ENCODE peak calls at places on chromosomes 12 and 14, in nine cellular contexts. Z is stomach, W is endothelial cell of umbilical vein, N is K562, M is breast epithelium, O is HCT116, I is transverse colon, D is suprapubic skin, X is sigmoid colon. P is an unnamed sample.

GRCh38 chr12:101945361-101946232 is 68.2 kb downstream of the DRAM1 start:
- DNase-seq in Z (peak; percentile 28), W (no peak), N (no peak), M (no peak), O (no peak), I (peak; percentile 13), D (no peak), X (no peak), P (peak; percentile 63)

GRCh38 chr14:56422703-56423213 is 156.8 kb upstream of the TMEM260 start:
- DNase-seq in Z (peak; percentile 88), W (peak; percentile 84), N (peak; percentile 11), M (peak; percentile 76), O (peak; percentile 16), I (peak; percentile 31), D (no peak), X (peak; percentile 82), P (peak; percentile 93)

GRCh38 chr14:62604524-62604923 is 440.7 kb downstream of the KCNH5 start:
- DNase-seq in Z (no peak), W (no peak), N (no peak), M (no peak), O (no peak), I (no peak), D (no peak), X (no peak), P (no peak)

GRCh38 chr12:59583003-59583712 is 12.7 kb upstream of the SLC16A7 start:
- DNase-seq in Z (no peak), W (no peak), N (no peak), M (no peak), O (no peak), I (no peak), D (no peak), X (no peak), P (no peak)

GRCh38 chr14:51138353-51139103 is 43.6 kb upstream of the TRIM9 start:
- DNase-seq in Z (no peak), W (no peak), N (no peak), M (no peak), O (no peak), I (peak; percentile 10), D (no peak), X (no peak), P (no peak)

GRCh38 chr14:67964391-67964812 is 144.8 kb downstream of the RAD51B start:
- DNase-seq in Z (no peak), W (no peak), N (no peak), M (no peak), O (no peak), I (no peak), D (no peak), X (no peak), P (peak; percentile 54)

GRCh38 chr12:131869871-131870418 is 24.5 kb upstream of the ULK1 start:
- DNase-seq in Z (no peak), W (peak; percentile 25), N (no peak), M (no peak), O (no peak), I (no peak), D (no peak), X (no peak), P (no peak)

GRCh38 chr12:101086490-101086889 is 123.5 kb downstream of the SLC5A8 start:
- DNase-seq in Z (no peak), W (no peak), N (no peak), M (peak; percentile 31), O (no peak), I (no peak), D (no peak), X (no peak), P (no peak)

GRCh38 chr14:59422069-59422881 is 42.9 kb downstream of the GPR135 start:
- DNase-seq in Z (no peak), W (peak; percentile 29), N (no peak), M (no peak), O (no peak), I (no peak), D (no peak), X (no peak), P (no peak)

GRCh38 chr12:56389215-56389850 is 26.7 kb upstream of the APOF start:
- DNase-seq in Z (no peak), W (no peak), N (no peak), M (no peak), O (no peak), I (no peak), D (no peak), X (no peak), P (no peak)

GRCh38 chr14:41597647-41598046 is 9.0 kb upstream of the LRFN5 start:
- DNase-seq in Z (no peak), W (no peak), N (peak; percentile 49), M (no peak), O (no peak), I (no peak), D (no peak), X (no peak), P (no peak)

GRCh38 chr12:54562720-54563356 is 13.4 kb downstream of the PDE1B start:
- DNase-seq in Z (no peak), W (no peak), N (no peak), M (no peak), O (no peak), I (no peak), D (no peak), X (peak; percentile 83), P (peak; percentile 13)

GRCh38 chr14:59123975-59124374 is 64.5 kb upstream of the DAAM1 start:
- DNase-seq in Z (no peak), W (no peak), N (no peak), M (no peak), O (no peak), I (no peak), D (no peak), X (no peak), P (no peak)

GRCh38 chr12:91401190-91401589 is 218.6 kb upstream of the DCN start:
- DNase-seq in Z (no peak), W (no peak), N (no peak), M (no peak), O (no peak), I (no peak), D (no peak), X (no peak), P (no peak)

GRCh38 chr14:54669759-54670630 is 103.1 kb downstream of the SAMD4A start:
- DNase-seq in Z (no peak), W (no peak), N (no peak), M (no peak), O (no peak), I (peak; percentile 52), D (no peak), X (peak; percentile 95), P (peak; percentile 74)

GRCh38 chr14:32307881-32308582 is 21.1 kb upstream of the AKAP6 start:
- DNase-seq in Z (peak; percentile 26), W (peak; percentile 18), N (no peak), M (no peak), O (no peak), I (peak; percentile 62), D (no peak), X (no peak), P (peak; percentile 74)

GRCh38 chr12:56206373-56207166 is 15.2 kb downstream of the RNF41 start:
- DNase-seq in Z (peak; percentile 58), W (peak; percentile 52), N (peak; percentile 76), M (no peak), O (no peak), I (peak; percentile 65), D (no peak), X (peak; percentile 77), P (peak; percentile 53)

GRCh38 chr14:36515105-36515593 is 4.9 kb downstream of the NKX2-1 start:
- DNase-seq in Z (no peak), W (no peak), N (no peak), M (no peak), O (no peak), I (no peak), D (no peak), X (no peak), P (no peak)

GRCh38 chr14:55556929-55557623 is 22.9 kb upstream of the KTN1 start:
- DNase-seq in Z (peak; percentile 89), W (peak; percentile 94), N (no peak), M (peak; percentile 93), O (peak; percentile 38), I (peak; percentile 67), D (no peak), X (peak; percentile 85), P (peak; percentile 87)

GRCh38 chr12:82698959-82699358 is 12.3 kb downstream of the TMTC2 start:
- DNase-seq in Z (no peak), W (no peak), N (no peak), M (no peak), O (no peak), I (no peak), D (no peak), X (no peak), P (no peak)

GRCh38 chr12:98856897-98857540 is 211.9 kb downstream of the APAF1 start:
- DNase-seq in Z (no peak), W (no peak), N (no peak), M (no peak), O (no peak), I (no peak), D (no peak), X (no peak), P (no peak)

GRCh38 chr12:19945559-19946485 is 422.5 kb upstream of the PDE3A start:
- DNase-seq in Z (no peak), W (peak; percentile 44), N (no peak), M (no peak), O (no peak), I (no peak), D (no peak), X (no peak), P (no peak)

GRCh38 chr14:56131004-56131864 is 13.0 kb downstream of the PELI2 start:
- DNase-seq in Z (no peak), W (no peak), N (no peak), M (no peak), O (no peak), I (no peak), D (no peak), X (no peak), P (no peak)

GRCh38 chr12:106782619-106783018 is 8.1 kb downstream of the RIC8B start:
- DNase-seq in Z (no peak), W (no peak), N (no peak), M (no peak), O (no peak), I (no peak), D (no peak), X (no peak), P (no peak)
- H3K9me3 ChIP-seq in Z (no peaks in the 10 kb centered on the region), W (no peaks in the 10 kb centered on the region), N (no peaks in the 10 kb centered on the region), M (no peaks in the 10 kb centered on the region), O (no peaks in the 10 kb centered on the region), I (no peaks in the 10 kb centered on the region), D (no peaks in the 10 kb centered on the region), X (no peaks in the 10 kb centered on the region), P (no peaks in the 10 kb centered on the region)

GRCh38 chr12:79689477-79690155 is 1.1 kb downstream of the PAWR start:
- DNase-seq in Z (peak; percentile 49), W (peak; percentile 70), N (no peak), M (peak; percentile 58), O (no peak), I (peak; percentile 48), D (no peak), X (no peak), P (peak; percentile 67)
- TF ChIP-seq POLR2A in Z (no peak), W (no peak), N (no peak), M (no peak), O (no peak), I (peak; percentile 9), D (no peak), X (no peak), P (no peak)

GRCh38 chr14:82757775-82758174 is 1224.1 kb upstream of the SEL1L start:
- DNase-seq in Z (no peak), W (no peak), N (no peak), M (no peak), O (no peak), I (no peak), D (no peak), X (no peak), P (no peak)
- TF ChIP-seq POLR2AphosphoS5 in Z (no peak), W (no peak), N (no peak), M (no peak), O (no peak), I (no peak), D (no peak), X (no peak), P (no peak)

GRCh38 chr12:34297790-34298164 is 275.5 kb downstream of the ALG10 start:
- DNase-seq in Z (no peak), W (no peak), N (no peak), M (no peak), O (no peak), I (no peak), D (no peak), X (no peak), P (no peak)
- H3K9me3 ChIP-seq in Z (peaks cover 63% of the 10 kb centered on the region), W (peaks cover 2% of the 10 kb centered on the region), N (no peaks in the 10 kb centered on the region), M (peaks cover 58% of the 10 kb centered on the region), O (no peaks in the 10 kb centered on the region), I (peaks cover 4% of the 10 kb centered on the region), D (peaks cover 10% of the 10 kb centered on the region), X (peaks cover 18% of the 10 kb centered on the region), P (no peaks in the 10 kb centered on the region)

P was measured in prostate gland.